ENCODE peak calls at places on chromosomes 13 and 19, in six cellular contexts. W, T, L, K, C and Y are unnamed samples.
A peak's percentile ranks its signal among the peaks of the same experiment; 100 is the strongest.

GRCh38 chr19:50507376-50507775 is 3.6 kb downstream of the JOSD2 start:
- DNase-seq in T (no peak), K (no peak), L (no peak), C (no peak), W (no peak), Y (no peak)

GRCh38 chr19:4326837-4327251 is 11.8 kb downstream of the STAP2 start:
- DNase-seq in W (no peak), K (no peak), L (no peak), C (no peak), T (no peak), Y (no peak)

GRCh38 chr19:46925548-46925950 is 64.8 kb downstream of the ARHGAP35 start:
- DNase-seq in L (no peak), T (no peak), C (no peak), W (no peak), K (no peak), Y (no peak)

GRCh38 chr19:17246681-17247425 is 1.1 kb upstream of the NR2F6 start:
- DNase-seq in T (no peak), L (no peak), W (no peak), K (no peak), C (no peak), Y (no peak)

GRCh38 chr13:108297114-108297513 is 27.6 kb downstream of the TNFSF13B start:
- DNase-seq in C (no peak), K (no peak), T (no peak), L (no peak), W (no peak), Y (no peak)

GRCh38 chr13:82467626-82468025 is 1414.6 kb downstream of the SLITRK1 start:
- DNase-seq in W (no peak), K (no peak), L (no peak), T (no peak), C (no peak), Y (no peak)

GRCh38 chr19:1489463-1489971 is 633 bp downstream of the PCSK4 start:
- DNase-seq in K (no peak), C (no peak), W (no peak), L (no peak), T (no peak), Y (no peak)

GRCh38 chr13:110644892-110645521 is 29.7 kb downstream of the NAXD start:
- DNase-seq in K (peak; percentile 24), W (peak; percentile 63), L (peak; percentile 78), T (no peak), C (peak; percentile 86), Y (peak; percentile 78)

GRCh38 chr13:91375119-91375729 is 23.2 kb upstream of the GPC5 start:
- DNase-seq in C (peak; percentile 29), W (peak; percentile 37), K (no peak), L (peak; percentile 51), T (no peak), Y (peak; percentile 27)

GRCh38 chr13:106581268-106581667 is 13.3 kb upstream of the ARGLU1 start:
- DNase-seq in L (no peak), K (no peak), W (no peak), T (no peak), C (no peak), Y (no peak)

GRCh38 chr13:50126378-50127016 is 111.3 kb downstream of the KCNRG start:
- DNase-seq in W (peak; percentile 56), L (peak; percentile 49), K (no peak), T (no peak), C (peak; percentile 8), Y (no peak)

GRCh38 chr13:102873653-102874052 is 27.8 kb downstream of the ERCC5 start:
- DNase-seq in C (no peak), K (no peak), W (peak; percentile 29), T (no peak), L (peak; percentile 11), Y (no peak)

GRCh38 chr13:79287994-79288795 is 117.9 kb downstream of the RBM26 start:
- DNase-seq in T (no peak), W (no peak), C (no peak), L (no peak), K (no peak), Y (no peak)

GRCh38 chr19:4910594-4911273 is 1.4 kb downstream of the UHRF1 start:
- DNase-seq in K (no peak), L (peak; percentile 54), T (no peak), C (no peak), W (peak; percentile 64), Y (peak; percentile 37)

GRCh38 chr19:1431759-1432506 is 6.3 kb upstream of the RPS15 start:
- DNase-seq in T (no peak), K (no peak), C (no peak), L (no peak), W (no peak), Y (no peak)